ENCODE peak calls at places on chromosomes 2 and 18, in nine cellular contexts. S is fibroblast of gingiva, Q is transverse colon, U is NCI-H2081, I is cardiac muscle cell, X is neural crest cell, T is HuH-7.5, P is NCI-H69, C is SHP77. B is an unnamed sample.

GRCh38 chr2:200622106-200622505 is 36.3 kb downstream of the AOX1 start:
- DNase-seq in S (no peak), Q (no peak), U (no peak), I (no peak), X (no peak), T (no peak), P (no peak), C (no peak), B (no peak)

GRCh38 chr18:48739266-48740067 is 200.6 kb downstream of the CTIF start:
- DNase-seq in S (no peak), Q (no peak), U (no peak), I (no peak), X (no peak), T (no peak), P (no peak), C (no peak), B (no peak)

GRCh38 chr2:57720728-57721627 is 325.6 kb upstream of the VRK2 start:
- DNase-seq in S (peak; percentile 39), Q (peak; percentile 8), U (peak; percentile 52), I (peak; percentile 69), X (peak; percentile 51), T (peak; percentile 20), P (peak; percentile 63), C (peak; percentile 69), B (no peak)

GRCh38 chr2:71736091-71736878 is 282.9 kb downstream of the DYSF start:
- DNase-seq in S (no peak), Q (peak; percentile 12), U (no peak), I (no peak), X (no peak), T (no peak), P (peak; percentile 38), C (no peak), B (no peak)

GRCh38 chr18:8254664-8255063 is 354.6 kb upstream of the RAB12 start:
- DNase-seq in S (no peak), Q (no peak), U (no peak), I (no peak), X (no peak), T (no peak), P (no peak), C (no peak), B (no peak)

GRCh38 chr18:34848156-34848555 is 138.1 kb downstream of the DTNA start:
- DNase-seq in S (peak; percentile 91), Q (no peak), U (no peak), I (no peak), X (no peak), T (no peak), P (no peak), C (no peak), B (no peak)

GRCh38 chr2:215729985-215730620 is 283.2 kb downstream of the MREG start:
- DNase-seq in S (no peak), Q (no peak), U (no peak), I (no peak), X (no peak), T (no peak), P (no peak), C (no peak), B (no peak)

GRCh38 chr18:21264651-21265050 is 22.6 kb downstream of the GREB1L start:
- DNase-seq in S (peak; percentile 27), Q (peak; percentile 8), U (no peak), I (peak; percentile 44), X (no peak), T (peak; percentile 31), P (peak; percentile 97), C (no peak), B (no peak)

GRCh38 chr18:6624271-6624670 is 105.2 kb upstream of the ARHGAP28 start:
- DNase-seq in S (peak; percentile 55), Q (no peak), U (no peak), I (peak; percentile 88), X (no peak), T (no peak), P (no peak), C (no peak), B (no peak)

GRCh38 chr2:163778045-163778753 is 42.4 kb upstream of the FIGN start:
- DNase-seq in S (peak; percentile 74), Q (no peak), U (no peak), I (peak; percentile 88), X (no peak), T (no peak), P (no peak), C (no peak), B (no peak)

GRCh38 chr2:201171259-201171814 is 11.6 kb upstream of the CASP10 start:
- DNase-seq in S (peak; percentile 30), Q (no peak), U (no peak), I (no peak), X (no peak), T (no peak), P (peak; percentile 51), C (no peak), B (no peak)

GRCh38 chr2:74712223-74713053 is 58.4 kb downstream of the SEMA4F start:
- DNase-seq in S (peak; percentile 83), Q (no peak), U (no peak), I (no peak), X (no peak), T (no peak), P (no peak), C (no peak), B (no peak)

GRCh38 chr2:156437272-156437671 is 1.1 kb downstream of the GPD2 start:
- DNase-seq in S (peak; percentile 85), Q (peak; percentile 30), U (no peak), I (peak; percentile 50), X (no peak), T (no peak), P (no peak), C (no peak), B (no peak)

GRCh38 chr2:30915485-30915884 is 108.2 kb upstream of the CAPN13 start:
- DNase-seq in S (no peak), Q (no peak), U (no peak), I (no peak), X (peak; percentile 11), T (no peak), P (no peak), C (no peak), B (no peak)

GRCh38 chr18:74589021-74589420 is 8.6 kb upstream of the ZNF407 start:
- DNase-seq in S (no peak), Q (no peak), U (no peak), I (no peak), X (no peak), T (no peak), P (no peak), C (no peak), B (no peak)

B was measured in cortex of kidney.